ENCODE peak calls at places on chromosomes 16 and 17, in four cellular contexts. T is ascending aorta, H is AG09319, L is PC-3. S is an unnamed sample.

GRCh38 chr17:49497147-49498036 is 2.3 kb downstream of the NGFR start:
- DNase-seq in T (peak), H (no peak), L (peak), S (no peak)

GRCh38 chr17:74923538-74924249 is 379 bp upstream of the OTOP2 start:
- DNase-seq in T (no peak), H (no peak), L (peak), S (peak)

GRCh38 chr16:12758031-12758669 is 45.5 kb downstream of the CPPED1 start:
- DNase-seq in T (no peak), H (no peak), L (no peak), S (no peak)

GRCh38 chr16:49608095-49608494 is 234.5 kb downstream of the C16orf78 start:
- DNase-seq in T (no peak), H (no peak), L (no peak), S (no peak)

GRCh38 chr16:54374136-54374535 is 87.5 kb upstream of the IRX3 start:
- DNase-seq in T (no peak), H (no peak), L (no peak), S (no peak)

GRCh38 chr16:84983308-84983707 is 28.0 kb downstream of the ZDHHC7 start:
- DNase-seq in T (no peak), H (no peak), L (no peak), S (no peak)

GRCh38 chr16:82265809-82266208 is 95.8 kb upstream of the MPHOSPH6 start:
- DNase-seq in T (no peak), H (no peak), L (no peak), S (no peak)

GRCh38 chr17:2151634-2152033 is 96.7 kb downstream of the HIC1 start:
- DNase-seq in T (no peak), H (no peak), L (no peak), S (no peak)

GRCh38 chr16:47524007-47524405 is 62.9 kb downstream of the PHKB start:
- DNase-seq in T (no peak), H (no peak), L (no peak), S (no peak)

GRCh38 chr16:47519037-47519436 is 57.9 kb downstream of the PHKB start:
- DNase-seq in T (no peak), H (no peak), L (no peak), S (no peak)

GRCh38 chr16:47523342-47524006 is 62.3 kb downstream of the PHKB start:
- DNase-seq in T (no peak), H (no peak), L (no peak), S (no peak)

GRCh38 chr16:47519996-47520679 is 59.0 kb downstream of the PHKB start:
- DNase-seq in T (no peak), H (no peak), L (no peak), S (no peak)

GRCh38 chr16:47519543-47519942 is 58.4 kb downstream of the PHKB start:
- DNase-seq in T (no peak), H (no peak), L (no peak), S (no peak)
- TF ChIP-seq CTCF in T (no peak), H (no peak), L (no peak), S (no peak)

DNA sequence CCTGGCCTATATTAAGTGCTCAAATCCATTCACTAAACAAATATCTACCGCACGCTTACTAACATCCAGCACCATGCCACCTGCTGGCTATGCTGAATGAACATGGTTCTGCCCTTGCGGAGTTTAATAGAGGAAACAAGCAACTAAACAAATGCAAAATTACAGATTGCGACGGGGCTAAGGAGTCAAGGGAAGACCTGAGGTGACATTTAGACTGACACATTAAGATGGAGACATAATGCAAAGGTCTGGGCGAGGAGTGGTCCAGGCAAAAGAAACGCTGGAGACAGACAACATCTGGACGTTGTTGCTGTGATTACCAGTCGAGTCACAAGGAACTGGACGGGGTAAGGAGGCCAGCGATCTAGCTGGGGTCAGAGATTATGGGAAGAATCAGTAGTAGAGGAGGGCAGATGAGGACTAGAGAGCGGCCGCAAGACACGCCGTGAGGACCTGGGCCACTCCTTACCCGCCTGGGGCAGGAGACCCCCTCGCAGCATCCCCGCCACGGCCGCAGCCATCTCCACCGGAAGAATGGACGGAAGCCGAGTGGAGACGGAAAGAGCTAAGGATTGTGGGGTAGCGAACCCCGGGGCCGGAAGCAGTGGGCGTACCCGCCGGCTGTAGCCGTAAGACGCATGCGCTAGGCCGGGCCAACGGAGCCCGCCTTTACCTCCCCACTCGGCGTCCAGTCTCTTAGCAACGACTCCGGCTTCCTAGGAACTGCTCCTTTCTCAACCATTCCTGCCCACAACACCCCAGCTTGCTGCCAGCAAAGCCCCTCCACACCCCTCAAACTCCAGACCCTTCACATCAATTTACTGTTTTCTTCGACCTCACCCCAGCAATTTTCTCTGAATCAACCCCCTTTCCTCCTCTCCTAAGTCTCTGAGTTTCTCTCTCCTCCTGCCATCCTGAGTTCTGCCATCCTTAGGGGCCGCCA is at the start of the genes LRRC46 and MRPL10:
- DNase-seq in T (peak), H (peak), L (peak), S (peak)
- TF ChIP-seq CTCF in T (no peak), H (peak), L (peak), S (peak)

DNA sequence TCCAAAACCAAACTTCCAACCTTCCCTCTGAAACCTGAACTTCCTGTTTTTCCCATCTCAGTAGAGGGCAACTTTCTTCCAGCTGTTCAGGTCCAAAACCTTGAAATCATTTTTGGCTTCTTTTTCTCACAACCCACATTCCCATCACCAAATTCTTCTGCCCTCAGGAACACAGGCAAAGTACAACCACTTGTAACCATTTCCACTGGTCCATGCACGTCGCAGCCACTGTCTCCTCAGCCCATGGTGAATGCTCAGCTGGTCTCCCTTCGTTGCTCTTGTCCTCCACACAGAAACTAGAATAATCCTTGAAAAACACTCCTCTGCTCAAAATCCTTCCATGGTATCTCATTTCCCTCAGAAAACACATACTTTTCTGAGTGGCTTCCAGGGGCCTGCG is 3.7 kb upstream of the ADAT1 start:
- DNase-seq in T (no peak), H (no peak), L (no peak), S (no peak)
- TF ChIP-seq CTCF in T (no peak), H (no peak), L (no peak), S (no peak)

GRCh38 chr17:82888583-82889495 is 49.0 kb upstream of the ZNF750 start:
- DNase-seq in T (no peak), H (no peak), L (no peak), S (no peak)
- TF ChIP-seq CTCF in T (no peak), H (no peak), L (no peak), S (no peak)

DNA sequence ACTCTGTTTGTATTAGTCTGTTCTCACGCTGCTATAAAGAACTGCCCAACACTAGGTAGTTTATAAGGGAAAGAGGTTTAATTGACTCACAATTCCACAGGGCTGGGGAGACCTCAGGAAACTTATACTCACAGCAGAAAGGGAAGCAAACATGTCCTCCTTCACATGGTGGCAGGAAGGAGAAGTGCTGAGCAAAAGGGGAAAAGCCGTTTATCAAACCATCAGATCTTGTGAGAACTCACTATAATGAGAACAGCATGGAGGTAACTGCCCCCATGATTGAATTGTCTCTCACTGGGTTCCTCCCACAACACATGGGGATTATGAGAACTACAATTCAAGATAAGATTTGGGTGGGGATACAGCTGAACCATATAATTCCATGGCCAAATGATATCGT is 30.9 kb downstream of the ABCC1 start:
- DNase-seq in T (no peak), H (no peak), L (no peak), S (no peak)
- TF ChIP-seq CTCF in T (no peak), H (no peak), L (no peak), S (no peak)

DNA sequence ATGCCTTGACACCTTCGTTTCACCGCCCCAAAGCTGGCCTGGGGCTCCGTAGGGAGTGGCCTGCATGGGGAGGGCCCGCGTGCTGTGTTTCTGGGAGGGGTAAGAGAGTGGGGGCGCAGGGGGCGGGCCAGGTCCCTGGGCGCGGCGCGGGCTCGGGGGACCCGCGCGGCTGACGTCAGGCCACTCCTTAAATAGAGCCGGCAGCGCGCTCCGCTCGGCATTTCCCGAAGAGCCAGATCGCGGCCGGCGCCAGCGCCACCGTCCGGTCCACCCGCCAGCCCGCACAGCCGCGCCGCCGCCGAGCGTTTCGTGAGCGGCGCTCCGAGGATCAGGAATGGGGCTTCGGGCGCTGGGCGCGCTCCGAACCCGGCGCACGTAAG is at the start of gene HS3ST2:
- DNase-seq in T (no peak), H (no peak), L (no peak), S (peak)
- TF ChIP-seq CTCF in T (peak), H (no peak), L (no peak), S (peak)

GRCh38 chr17:58192612-58193011 is at the start of gene EPX:
- DNase-seq in T (no peak), H (no peak), L (no peak), S (no peak)
- TF ChIP-seq CTCF in T (no peak), H (no peak), L (no peak), S (no peak)

DNA sequence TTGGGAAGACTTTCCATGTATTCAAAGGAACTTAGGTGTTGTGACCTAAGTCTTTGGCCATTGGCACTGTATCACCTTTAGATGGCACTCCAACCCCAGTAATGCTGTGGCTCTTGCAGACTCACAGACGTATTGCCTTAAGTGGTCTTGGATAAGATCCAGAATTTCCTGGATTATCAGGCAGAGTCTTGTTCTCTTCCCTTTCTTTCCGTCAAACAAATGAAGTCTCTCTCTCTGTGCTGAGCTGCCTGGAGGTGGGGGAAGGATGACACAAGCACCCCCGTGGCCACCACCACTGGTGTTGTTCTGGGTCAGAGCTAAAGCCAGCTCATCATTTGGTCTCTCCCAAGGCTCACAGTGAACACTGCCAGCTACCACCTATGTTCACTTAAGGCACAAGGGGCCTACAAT is 789.9 kb upstream of the KIF2B start:
- DNase-seq in T (no peak), H (no peak), L (peak), S (no peak)
- TF ChIP-seq CTCF in T (no peak), H (no peak), L (peak), S (peak)